ENCODE peak calls at places on chromosomes 6 and 20, in nine cellular contexts. X is fibroblast of lung, R is right atrium auricular region, P is cardiac fibroblast, Q is sigmoid colon, L is mucosa of descending colon, I is left ventricle myocardium inferior, C is heart right ventricle, G is cardiac muscle cell. F is an unnamed sample.

GRCh38 chr20:63129376-63129965 is 86.5 kb downstream of the YTHDF1 start:
- DNase-seq in C (peak), R (no peak), P (no peak), I (no peak), Q (peak), G (no peak), X (no peak), L (peak), F (no peak)

GRCh38 chr6:137043710-137044365 is 927 bp downstream of the IL20RA start:
- DNase-seq in Q (no peak), G (peak), P (peak), I (peak), C (no peak), X (peak), L (no peak), R (no peak), F (no peak)

GRCh38 chr6:130936933-130937332 is 109.7 kb downstream of the SMLR1 start:
- DNase-seq in G (no peak), P (no peak), R (no peak), X (no peak), C (no peak), I (no peak), Q (no peak), L (no peak), F (no peak)

GRCh38 chr6:17151888-17152287 is 50.0 kb downstream of the STMND1 start:
- DNase-seq in I (no peak), R (no peak), P (no peak), C (no peak), G (no peak), X (no peak), Q (no peak), L (no peak), F (no peak)

GRCh38 chr6:24802271-24803059 is 3.7 kb upstream of the ARMH2 start:
- DNase-seq in Q (no peak), R (no peak), X (peak), G (peak), L (no peak), I (no peak), P (no peak), C (no peak), F (no peak)

GRCh38 chr20:41221614-41222218 is 84.4 kb downstream of the PLCG1 start:
- DNase-seq in P (no peak), R (no peak), I (no peak), G (no peak), X (peak), C (no peak), L (no peak), Q (no peak), F (no peak)

GRCh38 chr6:136547336-136547735 is 2.9 kb downstream of the MAP7 start:
- DNase-seq in C (no peak), Q (no peak), X (peak), I (no peak), R (no peak), G (peak), P (peak), L (no peak), F (peak)

GRCh38 chr6:148811472-148811871 is 64.6 kb downstream of the UST start:
- DNase-seq in X (no peak), C (no peak), L (no peak), I (peak), G (peak), Q (no peak), R (no peak), P (no peak), F (no peak)

GRCh38 chr6:56524891-56525703 is 117.6 kb downstream of the DST start:
- DNase-seq in C (no peak), P (peak), R (no peak), I (no peak), X (peak), L (no peak), Q (no peak), G (peak), F (no peak)

GRCh38 chr20:63064310-63064709 is 57.5 kb upstream of the BHLHE23 start:
- DNase-seq in R (no peak), G (no peak), L (peak), C (peak), P (no peak), Q (peak), I (peak), X (no peak), F (no peak)

GRCh38 chr6:52491203-52492069 is 71.3 kb downstream of the EFHC1 start:
- DNase-seq in G (no peak), I (no peak), R (no peak), C (no peak), L (no peak), X (peak), P (peak), Q (no peak), F (peak)

GRCh38 chr6:168030881-168031280 is 33.4 kb downstream of the KIF25 start:
- DNase-seq in P (no peak), G (no peak), I (no peak), L (no peak), C (no peak), Q (no peak), X (no peak), R (peak), F (no peak)

GRCh38 chr6:112202639-112203341 is 51.6 kb downstream of the LAMA4 start:
- DNase-seq in I (no peak), L (no peak), G (no peak), Q (no peak), X (peak), R (no peak), P (peak), C (no peak), F (peak)

GRCh38 chr6:44228836-44229235 is 5.4 kb downstream of the SLC29A1 start:
- DNase-seq in P (no peak), I (no peak), C (no peak), Q (no peak), L (no peak), G (no peak), R (no peak), X (no peak), F (no peak)

GRCh38 chr20:49286689-49287551 is 9.1 kb upstream of the ZNFX1 start:
- DNase-seq in P (peak), R (no peak), Q (no peak), C (no peak), I (no peak), G (no peak), L (no peak), X (peak), F (peak)

GRCh38 chr6:24332306-24332705 is 25.6 kb downstream of the DCDC2 start:
- DNase-seq in G (peak), P (peak), I (no peak), C (no peak), R (no peak), L (no peak), Q (no peak), X (peak), F (no peak)

GRCh38 chr20:53157443-53158408 is 185.6 kb downstream of the TSHZ2 start:
- DNase-seq in Q (no peak), P (peak), G (peak), L (peak), I (no peak), R (no peak), C (peak), X (peak), F (peak)

GRCh38 chr6:43836507-43836906 is 66.5 kb downstream of the VEGFA start:
- DNase-seq in R (no peak), I (no peak), X (peak), L (no peak), G (no peak), P (no peak), Q (no peak), C (no peak), F (no peak)

GRCh38 chr6:140393665-140394064 is 1019.2 kb upstream of the CITED2 start:
- DNase-seq in R (no peak), G (peak), L (no peak), C (no peak), P (peak), X (no peak), I (no peak), Q (no peak), F (no peak)

GRCh38 chr6:132830236-132830799 is 15.9 kb downstream of the RPS12 start:
- DNase-seq in C (no peak), Q (no peak), R (no peak), I (no peak), X (peak), L (no peak), P (peak), G (peak), F (peak)

GRCh38 chr20:46078954-46079353 is 10.8 kb downstream of the NCOA5 start:
- DNase-seq in X (no peak), C (no peak), Q (no peak), P (no peak), L (no peak), G (no peak), R (no peak), I (no peak), F (no peak)
- H3K4me3 ChIP-seq in X (no peak), C (no peak), Q (no peak), P (no peak), L (no peak), G (no peak), R (no peak), I (no peak), F (no peak)

GRCh38 chr6:161984707-161985106 is 710.8 kb upstream of the AGPAT4 start:
- DNase-seq in I (no peak), X (no peak), R (no peak), G (no peak), Q (no peak), L (no peak), C (no peak), P (no peak), F (no peak)
- TF ChIP-seq CTCF in I (no peak), X (no peak), R (no peak), G (no peak), Q (no peak), L (no peak), C (no peak), P (no peak), F (no peak)

GRCh38 chr6:10585232-10585887 is 64.2 kb downstream of the GCNT2 start:
- DNase-seq in G (no peak), C (no peak), X (peak), R (no peak), L (no peak), I (no peak), Q (no peak), P (no peak), F (no peak)
- H3K4me3 ChIP-seq in G (peak), C (peak), X (no peak), R (no peak), L (no peak), I (peak), Q (peak), P (no peak), F (no peak)

GRCh38 chr20:30489604-30490003 is 767.9 kb upstream of the DEFB115 start:
- DNase-seq in I (no peak), R (no peak), X (no peak), L (no peak), P (no peak), Q (peak), G (no peak), C (no peak), F (no peak)
- TF ChIP-seq CTCF in I (no peak), R (no peak), X (no peak), L (no peak), P (no peak), Q (no peak), G (no peak), C (no peak), F (no peak)

GRCh38 chr20:11981366-11981947 is 63.8 kb downstream of the BTBD3 start:
- DNase-seq in P (no peak), R (no peak), I (no peak), C (no peak), Q (no peak), L (no peak), G (no peak), X (no peak), F (no peak)

GRCh38 chr20:11980263-11980662 is 62.6 kb downstream of the BTBD3 start:
- DNase-seq in P (no peak), X (no peak), Q (no peak), I (no peak), C (no peak), R (no peak), L (no peak), G (no peak), F (no peak)

GRCh38 chr20:11979306-11980128 is 61.8 kb downstream of the BTBD3 start:
- DNase-seq in Q (no peak), R (no peak), C (no peak), I (no peak), G (no peak), L (no peak), X (no peak), P (no peak), F (peak)

GRCh38 chr20:11982289-11982957 is 64.7 kb downstream of the BTBD3 start:
- DNase-seq in R (no peak), L (no peak), I (no peak), C (no peak), G (no peak), Q (no peak), P (no peak), X (no peak), F (no peak)

DNA sequence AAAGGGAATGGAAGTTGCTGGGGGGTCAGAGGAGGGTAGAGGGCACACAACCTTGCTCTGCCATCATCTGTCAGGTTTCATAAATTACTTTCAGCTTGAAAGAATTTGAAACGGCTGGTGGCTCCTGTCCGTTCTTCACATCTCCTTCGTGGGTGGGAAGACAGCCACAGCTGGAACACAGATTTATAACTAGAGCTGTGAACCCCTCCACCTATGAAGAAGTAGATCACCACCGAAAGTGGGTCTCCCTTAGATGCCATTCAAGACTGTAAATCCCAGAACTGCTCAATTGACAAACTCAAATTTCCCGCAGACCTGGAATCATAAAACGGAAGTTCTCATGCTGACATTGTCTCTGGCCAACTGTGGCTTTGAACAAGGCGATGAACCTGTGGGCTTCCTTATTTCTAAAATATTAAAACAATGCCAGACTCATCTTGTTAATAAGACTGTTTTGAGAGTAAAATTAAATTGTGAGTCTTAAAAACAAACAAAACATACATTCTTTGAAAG is 65.3 kb downstream of the BTBD3 start:
- DNase-seq in L (no peak), P (no peak), G (no peak), I (no peak), C (no peak), Q (no peak), R (no peak), X (no peak), F (no peak)
- H3K4me3 ChIP-seq in L (no peak), P (no peak), G (no peak), I (no peak), C (no peak), Q (no peak), R (no peak), X (no peak), F (no peak)

F was measured in GM12865.